ENCODE peak calls at places on chromosomes 12 and 14, in seven cellular contexts. S is RWPE1, L is foreskin fibroblast, D is BE2C, O is HFFc6, I is MM.1S, N is B cell. X is an unnamed sample.

GRCh38 chr12:76360316-76360715 is 12.1 kb upstream of the BBS10 start:
- DNase-seq in S (no peak), L (no peak), D (no peak), O (no peak), I (no peak), N (no peak), X (no peak)

GRCh38 chr14:68807148-68807600 is 14.3 kb upstream of the ZFP36L1 start:
- DNase-seq in S (no peak), L (peak), D (no peak), O (no peak), I (no peak), N (peak), X (peak)

GRCh38 chr14:95156153-95156764 is 1.1 kb downstream of the DICER1 start:
- DNase-seq in S (no peak), L (no peak), D (no peak), O (no peak), I (peak), N (no peak), X (peak)

GRCh38 chr14:28141662-28142061 is 624.9 kb upstream of the FOXG1 start:
- DNase-seq in S (no peak), L (no peak), D (no peak), O (no peak), I (no peak), N (no peak), X (no peak)

GRCh38 chr14:64938972-64939816 is 3.4 kb downstream of the GPX2 start:
- DNase-seq in S (no peak), L (no peak), D (no peak), O (no peak), I (no peak), N (no peak), X (no peak)

GRCh38 chr14:91246051-91246852 is 1.7 kb upstream of the GPR68 start:
- DNase-seq in S (no peak), L (no peak), D (no peak), O (no peak), I (peak), N (no peak), X (no peak)

GRCh38 chr14:53152627-53152908 is 555 bp downstream of the DDHD1 start:
- DNase-seq in S (peak), L (peak), D (no peak), O (no peak), I (no peak), N (peak), X (no peak)

GRCh38 chr12:7351177-7351576 is 47.3 kb downstream of the ACSM4 start:
- DNase-seq in S (no peak), L (no peak), D (no peak), O (no peak), I (peak), N (no peak), X (no peak)

GRCh38 chr12:2248901-2249381 is 196.2 kb downstream of the CACNA1C start:
- DNase-seq in S (no peak), L (peak), D (no peak), O (peak), I (peak), N (peak), X (peak)

GRCh38 chr14:68638817-68639517 is 153.9 kb downstream of the ZFP36L1 start:
- DNase-seq in S (no peak), L (no peak), D (no peak), O (no peak), I (no peak), N (no peak), X (no peak)

GRCh38 chr12:82968644-82969339 is 282.1 kb downstream of the TMTC2 start:
- DNase-seq in S (no peak), L (no peak), D (peak), O (no peak), I (no peak), N (no peak), X (no peak)

GRCh38 chr14:104285483-104285790 is 147.1 kb downstream of the KIF26A start:
- DNase-seq in S (no peak), L (no peak), D (peak), O (no peak), I (no peak), N (no peak), X (no peak)

GRCh38 chr14:59321184-59321952 is 132.9 kb downstream of the DAAM1 start:
- DNase-seq in S (peak), L (no peak), D (no peak), O (peak), I (no peak), N (no peak), X (no peak)

GRCh38 chr12:119869720-119870119 is 7.4 kb downstream of the CIT start:
- DNase-seq in S (peak), L (peak), D (no peak), O (peak), I (no peak), N (no peak), X (no peak)

GRCh38 chr14:30472001-30472400 is 87.0 kb upstream of the G2E3 start:
- DNase-seq in S (no peak), L (no peak), D (no peak), O (no peak), I (no peak), N (no peak), X (no peak)

GRCh38 chr14:75875958-75876357 is 105.8 kb downstream of the TGFB3 start:
- DNase-seq in S (no peak), L (no peak), D (no peak), O (no peak), I (peak), N (no peak), X (peak)

GRCh38 chr12:19093218-19093617 is 36.3 kb upstream of the PLEKHA5 start:
- DNase-seq in S (no peak), L (no peak), D (no peak), O (no peak), I (no peak), N (no peak), X (no peak)

GRCh38 chr12:15858348-15858747 is 23.8 kb upstream of the STRAP start:
- DNase-seq in S (no peak), L (no peak), D (peak), O (no peak), I (no peak), N (no peak), X (no peak)

GRCh38 chr14:93936926-93937325 is 9.8 kb downstream of the FAM181A start:
- DNase-seq in S (no peak), L (no peak), D (no peak), O (no peak), I (no peak), N (no peak), X (no peak)

GRCh38 chr14:101007765-101008164 is 104.2 kb upstream of the RTL1 start:
- DNase-seq in S (no peak), L (no peak), D (no peak), O (no peak), I (no peak), N (no peak), X (no peak)

GRCh38 chr14:37094502-37094901 is 77.9 kb downstream of the SLC25A21 start:
- DNase-seq in S (no peak), L (no peak), D (no peak), O (no peak), I (no peak), N (no peak), X (no peak)

GRCh38 chr14:22026527-22026926 is 352.9 kb upstream of the OR4E1 start:
- DNase-seq in S (no peak), L (no peak), D (no peak), O (no peak), I (peak), N (no peak), X (no peak)

GRCh38 chr12:3727877-3728632 is 24.9 kb downstream of the CRACR2A start:
- DNase-seq in S (no peak), L (no peak), D (no peak), O (no peak), I (no peak), N (no peak), X (peak)

GRCh38 chr14:77052281-77053044 is 24.0 kb upstream of the IRF2BPL start:
- DNase-seq in S (no peak), L (no peak), D (no peak), O (no peak), I (no peak), N (no peak), X (no peak)

GRCh38 chr12:104966677-104967076 is 8.6 kb upstream of the SLC41A2 start:
- DNase-seq in S (no peak), L (no peak), D (no peak), O (no peak), I (peak), N (no peak), X (peak)

GRCh38 chr12:127174881-127175280 is 1092.1 kb upstream of the TMEM132C start:
- DNase-seq in S (no peak), L (peak), D (no peak), O (peak), I (no peak), N (no peak), X (no peak)

GRCh38 chr12:27343255-27344000 is 10.8 kb downstream of the BMAL2 start:
- DNase-seq in S (peak), L (peak), D (no peak), O (peak), I (no peak), N (no peak), X (no peak)

GRCh38 chr12:72366255-72366654 is 94.1 kb downstream of the TRHDE start:
- DNase-seq in S (no peak), L (no peak), D (no peak), O (no peak), I (no peak), N (no peak), X (no peak)

GRCh38 chr12:93322784-93323183 is 54.9 kb upstream of the NUDT4 start:
- DNase-seq in S (peak), L (peak), D (no peak), O (peak), I (peak), N (no peak), X (no peak)

GRCh38 chr14:68757618-68758081 is 35.2 kb downstream of the ZFP36L1 start:
- DNase-seq in S (no peak), L (no peak), D (no peak), O (no peak), I (no peak), N (peak), X (no peak)

GRCh38 chr14:94753067-94753466 is 16.8 kb downstream of the GSC start:
- DNase-seq in S (no peak), L (no peak), D (no peak), O (no peak), I (no peak), N (no peak), X (no peak)

DNA sequence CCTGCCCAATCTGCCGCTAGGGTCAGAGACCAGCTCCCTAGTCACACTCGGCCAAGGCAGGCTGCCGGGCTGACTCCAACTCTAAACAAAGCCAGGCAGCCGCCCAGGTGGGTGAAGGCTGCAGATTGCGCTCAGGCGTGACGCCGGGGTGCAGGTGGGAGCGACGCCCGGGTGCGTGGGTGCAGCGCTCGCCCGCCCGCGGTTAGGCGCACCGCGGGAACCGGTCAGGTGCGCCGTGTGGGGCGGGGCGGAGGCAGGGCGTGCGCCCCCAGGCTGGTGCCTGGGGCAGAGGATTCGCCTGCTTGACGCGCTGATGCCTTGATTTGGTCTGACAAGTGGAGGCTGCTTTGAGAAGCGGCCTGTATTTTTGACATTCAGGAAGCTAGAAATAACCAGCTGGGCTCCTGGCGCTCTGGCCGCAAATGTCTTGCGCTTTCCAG is 126.7 kb upstream of the HIF1A start:
- DNase-seq in S (no peak), L (no peak), D (no peak), O (no peak), I (peak), N (peak), X (peak)
- TF ChIP-seq CTCF in S (no peak), L (no peak), D (no peak), O (no peak), I (peak), N (peak), X (no peak)

GRCh38 chr12:67663121-67663520 is 14.6 kb downstream of the DYRK2 start:
- DNase-seq in S (no peak), L (peak), D (no peak), O (peak), I (no peak), N (no peak), X (no peak)
- TF ChIP-seq CTCF in S (no peak), L (no peak), D (no peak), O (peak), I (no peak), N (no peak), X (no peak)

DNA sequence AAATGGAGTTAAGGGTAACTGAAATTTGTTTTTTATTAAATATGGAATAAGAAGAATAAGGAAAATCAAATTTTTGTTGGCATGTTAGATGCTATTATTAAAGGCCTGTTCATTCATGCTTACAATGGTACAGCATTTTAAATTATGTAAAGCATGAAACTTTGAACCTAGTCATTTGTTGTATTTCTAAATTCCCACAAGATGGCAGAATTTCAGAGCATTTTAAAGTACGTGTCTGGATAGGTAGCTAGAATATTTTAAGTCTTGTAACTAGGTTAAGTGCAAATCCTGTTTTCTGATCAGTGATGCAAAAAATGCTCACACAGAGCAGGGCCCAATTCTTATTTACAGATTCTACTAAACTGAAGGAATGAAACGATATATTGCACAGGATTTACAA is 585.6 kb upstream of the MIS18BP1 start:
- DNase-seq in S (peak), L (no peak), D (no peak), O (no peak), I (no peak), N (no peak), X (no peak)
- TF ChIP-seq CTCF in S (peak), L (peak), D (peak), O (peak), I (no peak), N (no peak), X (no peak)

GRCh38 chr12:57726884-57727757 is 11.4 kb downstream of the AGAP2 start:
- DNase-seq in S (no peak), L (no peak), D (peak), O (peak), I (no peak), N (no peak), X (peak)
- TF ChIP-seq CTCF in S (no peak), L (peak), D (peak), O (peak), I (no peak), N (no peak), X (no peak)

GRCh38 chr14:61744239-61744638 is 18.0 kb upstream of the SNAPC1 start:
- DNase-seq in S (no peak), L (no peak), D (no peak), O (no peak), I (no peak), N (no peak), X (no peak)
- TF ChIP-seq CTCF in S (no peak), L (no peak), D (no peak), O (no peak), I (no peak), N (no peak), X (no peak)

GRCh38 chr12:17928708-17929366 is 161.2 kb downstream of the RERGL start:
- DNase-seq in S (peak), L (peak), D (no peak), O (peak), I (no peak), N (no peak), X (no peak)
- TF ChIP-seq CTCF in S (no peak), L (no peak), D (no peak), O (peak), I (peak), N (no peak), X (no peak)

GRCh38 chr14:23539867-23540469 is 11.6 kb downstream of the ZFHX2 start:
- DNase-seq in S (no peak), L (no peak), D (no peak), O (no peak), I (no peak), N (no peak), X (no peak)
- TF ChIP-seq CTCF in S (no peak), L (no peak), D (no peak), O (peak), I (no peak), N (peak), X (no peak)

X was measured in GM20000.